ENCODE peak calls at places on chromosomes 16 and 17, in ten cellular contexts. One of them, this sample, is unnamed. For H3K27me3, the result is how much of the 10 kb centered on the place peaks cover.

GRCh38 chr17:69654981-69655581 is 240.6 kb downstream of the MAP2K6 start:
- DNase-seq in GM23338: no peak
- DNase-seq in SJSA1: peak
- DNase-seq in heart right ventricle: no peak
- DNase-seq in CD8-positive, alpha-beta T cell: no peak
- DNase-seq in psoas muscle: no peak
- DNase-seq in sigmoid colon: no peak
- DNase-seq in mammary epithelial cell: peak
- DNase-seq in cardiac muscle cell: peak
- DNase-seq in gastrocnemius medialis: peak
- DNase-seq in this sample: no peak

GRCh38 chr16:81900456-81900855 is 110.8 kb downstream of the SDR42E1 start:
- DNase-seq in GM23338: no peak
- DNase-seq in sigmoid colon: peak
- DNase-seq in gastrocnemius medialis: no peak
- DNase-seq in SJSA1: no peak
- DNase-seq in cardiac muscle cell: no peak
- DNase-seq in psoas muscle: no peak
- DNase-seq in heart right ventricle: no peak
- DNase-seq in CD8-positive, alpha-beta T cell: no peak
- DNase-seq in mammary epithelial cell: no peak
- DNase-seq in this sample: no peak

GRCh38 chr17:62895650-62896301 is 70.3 kb upstream of the TANC2 start:
- DNase-seq in heart right ventricle: no peak
- DNase-seq in CD8-positive, alpha-beta T cell: no peak
- DNase-seq in cardiac muscle cell: no peak
- DNase-seq in GM23338: no peak
- DNase-seq in psoas muscle: no peak
- DNase-seq in sigmoid colon: no peak
- DNase-seq in mammary epithelial cell: peak
- DNase-seq in gastrocnemius medialis: no peak
- DNase-seq in SJSA1: no peak
- DNase-seq in this sample: no peak

GRCh38 chr17:66549312-66549705 is 246.9 kb downstream of the PRKCA start:
- DNase-seq in mammary epithelial cell: no peak
- DNase-seq in psoas muscle: no peak
- DNase-seq in heart right ventricle: no peak
- DNase-seq in GM23338: peak
- DNase-seq in SJSA1: peak
- DNase-seq in gastrocnemius medialis: no peak
- DNase-seq in cardiac muscle cell: peak
- DNase-seq in CD8-positive, alpha-beta T cell: no peak
- DNase-seq in sigmoid colon: no peak
- DNase-seq in this sample: no peak

GRCh38 chr17:82054351-82055022 is 2.8 kb downstream of the GPS1 start:
- DNase-seq in gastrocnemius medialis: no peak
- DNase-seq in sigmoid colon: no peak
- DNase-seq in heart right ventricle: peak
- DNase-seq in cardiac muscle cell: no peak
- DNase-seq in mammary epithelial cell: no peak
- DNase-seq in CD8-positive, alpha-beta T cell: no peak
- DNase-seq in SJSA1: no peak
- DNase-seq in psoas muscle: peak
- DNase-seq in GM23338: no peak
- DNase-seq in this sample: no peak

GRCh38 chr17:45228121-45228941 is 6.6 kb downstream of the FMNL1 start:
- DNase-seq in gastrocnemius medialis: no peak
- DNase-seq in psoas muscle: peak
- DNase-seq in GM23338: no peak
- DNase-seq in CD8-positive, alpha-beta T cell: no peak
- DNase-seq in heart right ventricle: no peak
- DNase-seq in mammary epithelial cell: no peak
- DNase-seq in cardiac muscle cell: no peak
- DNase-seq in SJSA1: no peak
- DNase-seq in sigmoid colon: no peak
- DNase-seq in this sample: peak

GRCh38 chr16:77462894-77463293 is 28.1 kb upstream of the ADAMTS18 start:
- DNase-seq in heart right ventricle: no peak
- DNase-seq in sigmoid colon: no peak
- DNase-seq in gastrocnemius medialis: no peak
- DNase-seq in cardiac muscle cell: no peak
- DNase-seq in psoas muscle: no peak
- DNase-seq in SJSA1: no peak
- DNase-seq in mammary epithelial cell: no peak
- DNase-seq in CD8-positive, alpha-beta T cell: no peak
- DNase-seq in GM23338: peak
- DNase-seq in this sample: no peak

GRCh38 chr16:77758508-77758907 is 29.9 kb upstream of the VAT1L start:
- DNase-seq in GM23338: no peak
- DNase-seq in cardiac muscle cell: no peak
- DNase-seq in heart right ventricle: no peak
- DNase-seq in SJSA1: no peak
- DNase-seq in CD8-positive, alpha-beta T cell: no peak
- DNase-seq in gastrocnemius medialis: no peak
- DNase-seq in mammary epithelial cell: no peak
- DNase-seq in sigmoid colon: no peak
- DNase-seq in psoas muscle: no peak
- DNase-seq in this sample: no peak

GRCh38 chr16:50368410-50369132 is at the start of gene BRD7:
- DNase-seq in GM23338: peak
- DNase-seq in SJSA1: peak
- DNase-seq in heart right ventricle: peak
- DNase-seq in CD8-positive, alpha-beta T cell: peak
- DNase-seq in mammary epithelial cell: peak
- DNase-seq in gastrocnemius medialis: peak
- DNase-seq in sigmoid colon: no peak
- DNase-seq in psoas muscle: peak
- DNase-seq in cardiac muscle cell: peak
- DNase-seq in this sample: peak

GRCh38 chr17:50187741-50188520 is 13.5 kb downstream of the COL1A1 start:
- DNase-seq in cardiac muscle cell: peak
- DNase-seq in SJSA1: peak
- DNase-seq in sigmoid colon: no peak
- DNase-seq in CD8-positive, alpha-beta T cell: no peak
- DNase-seq in GM23338: no peak
- DNase-seq in mammary epithelial cell: no peak
- DNase-seq in gastrocnemius medialis: no peak
- DNase-seq in heart right ventricle: no peak
- DNase-seq in psoas muscle: no peak
- DNase-seq in this sample: no peak

GRCh38 chr17:66661411-66661843 is 173.5 kb upstream of the CACNG5 start:
- DNase-seq in sigmoid colon: no peak
- DNase-seq in gastrocnemius medialis: peak
- DNase-seq in psoas muscle: peak
- DNase-seq in cardiac muscle cell: peak
- DNase-seq in CD8-positive, alpha-beta T cell: no peak
- DNase-seq in heart right ventricle: no peak
- DNase-seq in GM23338: no peak
- DNase-seq in SJSA1: no peak
- DNase-seq in mammary epithelial cell: peak
- DNase-seq in this sample: no peak

DNA sequence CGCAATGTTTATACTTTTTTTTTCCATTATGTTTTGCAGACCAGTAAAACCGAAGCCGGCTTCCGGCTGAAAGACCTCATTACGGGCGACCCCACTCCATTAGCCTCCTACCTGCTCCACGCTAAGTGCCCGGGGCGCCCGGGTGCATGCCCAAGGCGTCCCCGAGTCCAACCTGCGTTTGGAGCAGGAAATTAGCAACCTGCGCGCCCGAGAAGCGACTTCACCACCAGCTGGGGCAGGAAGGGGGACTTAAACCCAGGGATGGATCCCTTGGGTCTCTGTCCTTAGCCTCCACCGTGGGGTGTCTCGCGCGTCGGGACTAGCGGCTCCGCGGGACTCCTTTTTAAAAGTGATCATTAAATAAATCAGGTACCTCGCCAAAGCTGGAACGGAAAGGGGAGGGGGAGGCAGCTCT is 1.7 kb downstream of the RBFOX3 start:
- DNase-seq in gastrocnemius medialis: no peak
- DNase-seq in sigmoid colon: no peak
- DNase-seq in heart right ventricle: no peak
- DNase-seq in GM23338: peak
- DNase-seq in psoas muscle: no peak
- DNase-seq in SJSA1: no peak
- DNase-seq in cardiac muscle cell: no peak
- DNase-seq in CD8-positive, alpha-beta T cell: no peak
- DNase-seq in mammary epithelial cell: no peak
- DNase-seq in this sample: no peak
- H3K27me3 ChIP-seq in gastrocnemius medialis: half or more
- H3K27me3 ChIP-seq in sigmoid colon: under half
- H3K27me3 ChIP-seq in heart right ventricle: half or more
- H3K27me3 ChIP-seq in GM23338: half or more
- H3K27me3 ChIP-seq in psoas muscle: half or more
- H3K27me3 ChIP-seq in SJSA1: half or more
- H3K27me3 ChIP-seq in cardiac muscle cell: half or more
- H3K27me3 ChIP-seq in CD8-positive, alpha-beta T cell: under half
- H3K27me3 ChIP-seq in mammary epithelial cell: under half
- H3K27me3 ChIP-seq in this sample: under half

GRCh38 chr16:10870808-10871156 is 6.2 kb upstream of the CIITA start:
- DNase-seq in psoas muscle: no peak
- DNase-seq in mammary epithelial cell: no peak
- DNase-seq in gastrocnemius medialis: no peak
- DNase-seq in sigmoid colon: no peak
- DNase-seq in cardiac muscle cell: no peak
- DNase-seq in GM23338: no peak
- DNase-seq in heart right ventricle: no peak
- DNase-seq in CD8-positive, alpha-beta T cell: no peak
- DNase-seq in SJSA1: no peak
- DNase-seq in this sample: no peak
- H3K4me3 ChIP-seq in psoas muscle: no peak
- H3K4me3 ChIP-seq in mammary epithelial cell: no peak
- H3K4me3 ChIP-seq in gastrocnemius medialis: no peak
- H3K4me3 ChIP-seq in sigmoid colon: no peak
- H3K4me3 ChIP-seq in cardiac muscle cell: no peak
- H3K4me3 ChIP-seq in GM23338: no peak
- H3K4me3 ChIP-seq in heart right ventricle: no peak
- H3K4me3 ChIP-seq in CD8-positive, alpha-beta T cell: no peak
- H3K4me3 ChIP-seq in SJSA1: no peak
- H3K4me3 ChIP-seq in this sample: no peak

GRCh38 chr17:74325376-74325742 is 667 bp upstream of the KIF19 start:
- DNase-seq in heart right ventricle: peak
- DNase-seq in GM23338: peak
- DNase-seq in mammary epithelial cell: no peak
- DNase-seq in SJSA1: no peak
- DNase-seq in gastrocnemius medialis: no peak
- DNase-seq in CD8-positive, alpha-beta T cell: no peak
- DNase-seq in cardiac muscle cell: no peak
- DNase-seq in sigmoid colon: no peak
- DNase-seq in psoas muscle: peak
- DNase-seq in this sample: no peak
- H3K27me3 ChIP-seq in heart right ventricle: under half
- H3K27me3 ChIP-seq in GM23338: under half
- H3K27me3 ChIP-seq in mammary epithelial cell: under half
- H3K27me3 ChIP-seq in SJSA1: half or more
- H3K27me3 ChIP-seq in gastrocnemius medialis: under half
- H3K27me3 ChIP-seq in CD8-positive, alpha-beta T cell: under half
- H3K27me3 ChIP-seq in cardiac muscle cell: under half
- H3K27me3 ChIP-seq in sigmoid colon: under half
- H3K27me3 ChIP-seq in psoas muscle: under half
- H3K27me3 ChIP-seq in this sample: under half

GRCh38 chr17:75099881-75100595 is 9.7 kb upstream of the ARMC7 start:
- DNase-seq in gastrocnemius medialis: no peak
- DNase-seq in sigmoid colon: no peak
- DNase-seq in SJSA1: no peak
- DNase-seq in cardiac muscle cell: no peak
- DNase-seq in mammary epithelial cell: no peak
- DNase-seq in psoas muscle: no peak
- DNase-seq in CD8-positive, alpha-beta T cell: no peak
- DNase-seq in GM23338: no peak
- DNase-seq in heart right ventricle: no peak
- DNase-seq in this sample: no peak
- H3K4me3 ChIP-seq in gastrocnemius medialis: no peak
- H3K4me3 ChIP-seq in sigmoid colon: no peak
- H3K4me3 ChIP-seq in SJSA1: no peak
- H3K4me3 ChIP-seq in cardiac muscle cell: no peak
- H3K4me3 ChIP-seq in mammary epithelial cell: no peak
- H3K4me3 ChIP-seq in psoas muscle: no peak
- H3K4me3 ChIP-seq in CD8-positive, alpha-beta T cell: no peak
- H3K4me3 ChIP-seq in GM23338: no peak
- H3K4me3 ChIP-seq in heart right ventricle: no peak
- H3K4me3 ChIP-seq in this sample: no peak

DNA sequence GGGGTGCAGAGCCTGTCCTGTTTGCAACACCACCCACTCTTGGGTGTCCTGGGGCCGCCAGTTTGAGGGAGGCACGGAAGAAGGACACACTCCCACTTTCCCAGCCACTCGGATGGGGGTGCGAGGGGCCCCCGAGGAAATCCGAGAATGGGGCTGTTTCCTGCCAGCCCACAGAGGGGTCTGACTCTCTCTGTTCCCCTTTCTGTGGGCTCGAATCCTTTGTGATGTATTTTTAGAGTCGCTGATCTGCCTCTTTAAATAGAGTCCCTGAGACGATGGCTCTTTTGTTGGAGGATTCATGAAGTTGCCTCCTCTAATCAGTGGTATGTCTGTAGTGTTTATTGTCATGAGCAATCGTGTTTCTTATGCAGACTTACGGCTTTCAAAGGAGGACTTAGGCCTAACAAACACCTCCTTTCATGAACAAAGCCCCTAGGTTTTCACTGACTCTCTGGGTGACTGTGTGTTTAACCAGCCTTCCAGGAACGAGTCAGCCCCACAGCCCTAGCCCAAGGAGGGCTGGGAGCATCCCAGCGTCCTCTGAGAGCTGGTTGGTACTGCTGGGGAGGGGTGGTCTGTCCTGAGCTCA is 29.1 kb downstream of the CIBAR2 start:
- DNase-seq in cardiac muscle cell: no peak
- DNase-seq in gastrocnemius medialis: no peak
- DNase-seq in CD8-positive, alpha-beta T cell: no peak
- DNase-seq in SJSA1: no peak
- DNase-seq in psoas muscle: no peak
- DNase-seq in sigmoid colon: no peak
- DNase-seq in heart right ventricle: no peak
- DNase-seq in GM23338: peak
- DNase-seq in mammary epithelial cell: no peak
- DNase-seq in this sample: no peak
- H3K27me3 ChIP-seq in cardiac muscle cell: under half
- H3K27me3 ChIP-seq in gastrocnemius medialis: under half
- H3K27me3 ChIP-seq in CD8-positive, alpha-beta T cell: under half
- H3K27me3 ChIP-seq in SJSA1: under half
- H3K27me3 ChIP-seq in psoas muscle: under half
- H3K27me3 ChIP-seq in sigmoid colon: under half
- H3K27me3 ChIP-seq in heart right ventricle: under half
- H3K27me3 ChIP-seq in GM23338: under half
- H3K27me3 ChIP-seq in mammary epithelial cell: under half
- H3K27me3 ChIP-seq in this sample: under half